ENCODE peak calls at places on chromosomes 11 and 22, in ten cellular contexts. S is HEK293T; F is midbrain; Y is left colon; W is stimulated activated CD4-positive, alpha-beta T cell treated with anti-CD3 and anti-CD28 coated beads, Interleukin-1b, Interleukin-23, amount 100 ng/mL, for 4 hours; C is iris pigment epithelial cell; N is activated T-cell treated with anti-CD3 and anti-CD28 coated beads, Interleukin-2, amount 50 U/mL, for 4 hours; A is HL-60; Q is MCF 10A; T is upper lobe of right lung. G is an unnamed sample.

GRCh38 chr11:406796-407650 is 7.8 kb downstream of the SIGIRR start:
- DNase-seq in S (peak), F (peak), Y (peak), W (peak), C (peak), N (peak), A (peak), Q (peak), T (peak), G (peak)

GRCh38 chr11:21567628-21568290 is 625.1 kb upstream of the ANO5 start:
- DNase-seq in S (no peak), F (no peak), Y (no peak), W (no peak), C (no peak), N (no peak), A (no peak), Q (no peak), T (no peak), G (no peak)

GRCh38 chr11:68753300-68753699 is 2.0 kb upstream of the TESMIN start:
- DNase-seq in S (no peak), F (no peak), Y (no peak), W (no peak), C (no peak), N (no peak), A (no peak), Q (no peak), T (no peak), G (no peak)

GRCh38 chr11:48172818-48173609 is 43.6 kb upstream of the OR4B1 start:
- DNase-seq in S (peak), F (peak), Y (peak), W (peak), C (peak), N (peak), A (peak), Q (peak), T (peak), G (peak)

GRCh38 chr11:65051389-65051858 is 6.9 kb downstream of the NAALADL1 start:
- DNase-seq in S (no peak), F (no peak), Y (no peak), W (no peak), C (no peak), N (no peak), A (no peak), Q (no peak), T (no peak), G (no peak)

GRCh38 chr11:92765965-92766371 is 203.5 kb upstream of the MTNR1B start:
- DNase-seq in S (no peak), F (no peak), Y (peak), W (no peak), C (no peak), N (no peak), A (no peak), Q (no peak), T (no peak), G (peak)

GRCh38 chr11:1402355-1402754 is 12.6 kb downstream of the BRSK2 start:
- DNase-seq in S (no peak), F (no peak), Y (no peak), W (no peak), C (no peak), N (no peak), A (no peak), Q (no peak), T (no peak), G (no peak)

GRCh38 chr22:32127904-32128303 is 31.2 kb downstream of the C22orf42 start:
- DNase-seq in S (peak), F (no peak), Y (no peak), W (no peak), C (no peak), N (no peak), A (no peak), Q (no peak), T (no peak), G (no peak)

GRCh38 chr11:128904872-128905344 is 13.8 kb downstream of the KCNJ5 start:
- DNase-seq in S (peak), F (no peak), Y (no peak), W (no peak), C (no peak), N (no peak), A (no peak), Q (peak), T (no peak), G (no peak)

GRCh38 chr11:10606536-10607208 is 38.2 kb upstream of the LYVE1 start:
- DNase-seq in S (no peak), F (no peak), Y (no peak), W (no peak), C (peak), N (no peak), A (peak), Q (peak), T (no peak), G (peak)

GRCh38 chr11:64924910-64925284 is 408 bp downstream of the PPP2R5B start:
- DNase-seq in S (no peak), F (no peak), Y (no peak), W (no peak), C (no peak), N (no peak), A (no peak), Q (no peak), T (no peak), G (peak)

GRCh38 chr11:66291706-66292542 is at the start of gene TMEM151A:
- DNase-seq in S (no peak), F (no peak), Y (peak), W (peak), C (no peak), N (no peak), A (no peak), Q (no peak), T (no peak), G (no peak)

GRCh38 chr22:47781024-47781423 is 1018.6 kb downstream of the TBC1D22A start:
- DNase-seq in S (no peak), F (no peak), Y (no peak), W (no peak), C (no peak), N (no peak), A (no peak), Q (no peak), T (no peak), G (no peak)

GRCh38 chr11:62148271-62148980 is 24.6 kb downstream of the INCENP start:
- DNase-seq in S (no peak), F (no peak), Y (no peak), W (no peak), C (no peak), N (no peak), A (no peak), Q (no peak), T (peak), G (no peak)

GRCh38 chr22:17369553-17370035 is 334 bp downstream of the CECR2 start:
- DNase-seq in S (peak), F (peak), Y (peak), W (peak), C (peak), N (no peak), A (peak), Q (no peak), T (peak), G (peak)

GRCh38 chr11:115566185-115566765 is 62.1 kb upstream of the CADM1 start:
- DNase-seq in S (no peak), F (no peak), Y (no peak), W (no peak), C (no peak), N (no peak), A (no peak), Q (no peak), T (no peak), G (no peak)

GRCh38 chr11:69450064-69450856 is 31.2 kb upstream of the LINC01488 start:
- DNase-seq in S (no peak), F (no peak), Y (no peak), W (no peak), C (no peak), N (no peak), A (no peak), Q (no peak), T (no peak), G (no peak)

GRCh38 chr11:128456566-128457268 is 130.6 kb downstream of the ETS1 start:
- DNase-seq in S (no peak), F (no peak), Y (no peak), W (no peak), C (no peak), N (no peak), A (no peak), Q (no peak), T (no peak), G (peak)

GRCh38 chr11:121555172-121555571 is 102.4 kb upstream of the SORL1-AS1 start:
- DNase-seq in S (no peak), F (no peak), Y (no peak), W (no peak), C (no peak), N (no peak), A (no peak), Q (no peak), T (no peak), G (no peak)

GRCh38 chr11:18100926-18101656 is 4.8 kb downstream of the SAAL1 start:
- DNase-seq in S (no peak), F (no peak), Y (no peak), W (no peak), C (no peak), N (no peak), A (no peak), Q (no peak), T (no peak), G (no peak)

GRCh38 chr11:119479685-119480275 is 56.8 kb upstream of the THY1 start:
- DNase-seq in S (no peak), F (no peak), Y (no peak), W (no peak), C (peak), N (no peak), A (no peak), Q (peak), T (no peak), G (peak)

GRCh38 chr11:26971961-26972360 is 22.0 kb upstream of the FIBIN start:
- DNase-seq in S (no peak), F (no peak), Y (no peak), W (no peak), C (peak), N (no peak), A (no peak), Q (no peak), T (no peak), G (no peak)

GRCh38 chr22:46793497-46793896 is 31.0 kb downstream of the TBC1D22A start:
- DNase-seq in S (no peak), F (no peak), Y (no peak), W (no peak), C (no peak), N (no peak), A (no peak), Q (no peak), T (no peak), G (no peak)

GRCh38 chr11:130451261-130452019 is 3.0 kb downstream of the ADAMTS15 start:
- DNase-seq in S (no peak), F (no peak), Y (peak), W (no peak), C (peak), N (no peak), A (no peak), Q (no peak), T (no peak), G (peak)

GRCh38 chr11:64729851-64730382 is 6.9 kb upstream of the NRXN2 start:
- DNase-seq in S (peak), F (no peak), Y (peak), W (no peak), C (no peak), N (no peak), A (no peak), Q (no peak), T (peak), G (no peak)

GRCh38 chr11:624705-625635 is at the start of gene CDHR5:
- DNase-seq in S (no peak), F (no peak), Y (peak), W (no peak), C (no peak), N (no peak), A (no peak), Q (no peak), T (no peak), G (no peak)

GRCh38 chr11:133977067-133977681 is 20.4 kb upstream of the IGSF9B start:
- DNase-seq in S (no peak), F (no peak), Y (no peak), W (no peak), C (no peak), N (no peak), A (no peak), Q (no peak), T (no peak), G (no peak)

GRCh38 chr11:116499396-116500001 is 273.3 kb downstream of the BUD13 start:
- DNase-seq in S (peak), F (peak), Y (peak), W (peak), C (peak), N (no peak), A (peak), Q (peak), T (peak), G (peak)

GRCh38 chr11:101880208-101880607 is 34.6 kb upstream of the CEP126 start:
- DNase-seq in S (peak), F (no peak), Y (no peak), W (no peak), C (peak), N (no peak), A (no peak), Q (peak), T (no peak), G (peak)

G was measured in cardiac fibroblast.